ENCODE peak calls at places on chromosomes 5 and 9, in four cellular contexts. A is neural crest cell, I is BJ, O is cardiac muscle cell. J is an unnamed sample.

GRCh38 chr9:72441296-72442211 is 76.5 kb upstream of the ZFAND5 start:
- DNase-seq in A (no peak), I (no peak), O (no peak), J (no peak)

GRCh38 chr9:114559830-114560520 is 27.6 kb upstream of the ATP6V1G1 start:
- DNase-seq in A (no peak), I (no peak), O (no peak), J (peak; percentile 20)

GRCh38 chr9:116646661-116647514 is 40.2 kb upstream of the TRIM32 start:
- DNase-seq in A (no peak), I (no peak), O (peak; percentile 79), J (no peak)

GRCh38 chr9:15160673-15161072 is 146.3 kb downstream of the TTC39B start:
- DNase-seq in A (no peak), I (no peak), O (no peak), J (no peak)

GRCh38 chr9:22147818-22148573 is 138.9 kb upstream of the CDKN2B start:
- DNase-seq in A (no peak), I (no peak), O (peak; percentile 91), J (no peak)

GRCh38 chr5:20213803-20214202 is 225.8 kb upstream of the CDH18 start:
- DNase-seq in A (no peak), I (no peak), O (no peak), J (no peak)

GRCh38 chr9:84851935-84852585 is 182.5 kb downstream of the NTRK2 start:
- DNase-seq in A (no peak), I (peak; percentile 39), O (peak; percentile 94), J (no peak)

GRCh38 chr5:32233696-32234447 is 59.8 kb upstream of the GOLPH3 start:
- DNase-seq in A (no peak), I (no peak), O (peak; percentile 76), J (no peak)

GRCh38 chr5:96297290-96297689 is 135.8 kb downstream of the PCSK1 start:
- DNase-seq in A (no peak), I (peak; percentile 85), O (peak; percentile 81), J (no peak)

GRCh38 chr5:143108498-143109128 is 294.9 kb downstream of the NR3C1 start:
- DNase-seq in A (no peak), I (no peak), O (no peak), J (no peak)

GRCh38 chr5:76602094-76602726 is 21.0 kb downstream of the F2RL2 start:
- DNase-seq in A (no peak), I (no peak), O (peak; percentile 53), J (no peak)

GRCh38 chr5:151214614-151215545 is 9.0 kb downstream of the CCDC69 start:
- DNase-seq in A (no peak), I (no peak), O (peak; percentile 46), J (no peak)

GRCh38 chr9:78574354-78575036 is 277.6 kb downstream of the PSAT1 start:
- DNase-seq in A (no peak), I (no peak), O (no peak), J (no peak)

GRCh38 chr9:131734165-131734610 is 5.7 kb downstream of the RAPGEF1 start:
- DNase-seq in A (no peak), I (no peak), O (peak; percentile 51), J (no peak)

GRCh38 chr9:104835163-104835562 is 71.2 kb downstream of the NIPSNAP3B start:
- DNase-seq in A (no peak), I (no peak), O (no peak), J (no peak)

GRCh38 chr9:9855503-9856078 is 757.2 kb downstream of the PTPRD start:
- DNase-seq in A (no peak), I (no peak), O (no peak), J (no peak)

GRCh38 chr5:89337-90286 is 2.4 kb upstream of the PLEKHG4B start:
- DNase-seq in A (no peak), I (no peak), O (no peak), J (no peak)

GRCh38 chr9:98778711-98779530 is 17.4 kb downstream of the ANKS6 start:
- DNase-seq in A (no peak), I (no peak), O (no peak), J (no peak)

GRCh38 chr9:121289554-121290370 is 21.8 kb downstream of the GSN start:
- DNase-seq in A (no peak), I (no peak), O (peak; percentile 29), J (no peak)

GRCh38 chr9:71490810-71491209 is 277.5 kb downstream of the CEMIP2 start:
- DNase-seq in A (no peak), I (no peak), O (no peak), J (no peak)

GRCh38 chr9:113417370-113417769 is 6.8 kb downstream of the C9orf43 start:
- DNase-seq in A (no peak), I (no peak), O (no peak), J (no peak)

GRCh38 chr9:131984564-131984963 is 95.1 kb downstream of the MED27 start:
- DNase-seq in A (no peak), I (no peak), O (no peak), J (no peak)

GRCh38 chr9:99962685-99963261 is 56.3 kb downstream of the STX17 start:
- DNase-seq in A (no peak), I (no peak), O (peak; percentile 2), J (no peak)

GRCh38 chr5:178312900-178313299 is 80.3 kb upstream of the PHYKPL start:
- DNase-seq in A (no peak), I (no peak), O (peak; percentile 30), J (no peak)

GRCh38 chr9:121326130-121326838 is 43.8 kb downstream of the STOM start:
- DNase-seq in A (no peak), I (peak; percentile 30), O (peak; percentile 87), J (no peak)

GRCh38 chr5:68193481-68194036 is 22.0 kb upstream of the PIK3R1 start:
- DNase-seq in A (no peak), I (no peak), O (peak; percentile 33), J (no peak)

GRCh38 chr9:16367605-16368424 is 502.7 kb downstream of the BNC2 start:
- DNase-seq in A (no peak), I (peak; percentile 53), O (no peak), J (no peak)

GRCh38 chr5:125154321-125154811 is 407.9 kb upstream of the ZNF608 start:
- DNase-seq in A (no peak), I (peak; percentile 55), O (peak; percentile 14), J (no peak)

GRCh38 chr9:81687521-81688261 is 1.7 kb downstream of the TLE1 start:
- DNase-seq in A (peak; percentile 48), I (no peak), O (peak; percentile 33), J (peak; percentile 63)

GRCh38 chr5:11909471-11909870 is 5.2 kb upstream of the CTNND2 start:
- DNase-seq in A (no peak), I (no peak), O (no peak), J (no peak)

GRCh38 chr5:73230264-73231244 is 57.6 kb downstream of the TMEM174 start:
- DNase-seq in A (no peak), I (no peak), O (no peak), J (peak; percentile 67)

GRCh38 chr5:135891804-135892203 is 3.8 kb downstream of the IL9 start:
- DNase-seq in A (peak; percentile 18), I (no peak), O (no peak), J (peak; percentile 51)
- TF ChIP-seq CTCF in A (peak; percentile 46), I (no peak), O (peak; percentile 24), J (peak; percentile 63)

DNA sequence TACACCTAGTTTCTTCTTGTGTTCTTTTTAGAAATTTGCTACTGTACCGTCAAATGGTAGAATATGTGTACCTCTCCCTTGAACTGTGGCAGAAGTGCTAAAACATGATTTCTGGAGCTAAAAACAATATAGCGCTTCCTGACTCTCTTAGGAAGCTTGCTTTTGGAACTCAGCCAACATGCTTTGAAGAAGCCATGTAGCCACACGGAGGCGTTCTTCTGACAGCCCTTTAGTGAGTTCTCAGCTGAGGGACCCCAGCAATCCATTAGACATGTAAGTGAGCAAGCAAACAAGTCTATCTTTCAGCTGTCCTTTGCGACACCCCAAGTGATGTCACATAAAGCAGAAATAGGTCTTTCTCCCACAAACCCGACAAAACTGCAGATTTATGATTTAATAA is 917.0 kb downstream of the CDH9 start:
- DNase-seq in A (no peak), I (no peak), O (no peak), J (no peak)
- TF ChIP-seq CTCF in A (no peak), I (no peak), O (no peak), J (no peak)

GRCh38 chr9:89592963-89593775 is 11.6 kb upstream of the GADD45G start:
- DNase-seq in A (peak; percentile 32), I (no peak), O (peak; percentile 54), J (peak; percentile 57)
- TF ChIP-seq CTCF in A (peak; percentile 42), I (peak; percentile 42), O (peak; percentile 33), J (peak; percentile 18)

GRCh38 chr9:93207326-93207814 is 23.4 kb downstream of the WNK2 start:
- DNase-seq in A (no peak), I (peak; percentile 32), O (peak; percentile 67), J (no peak)
- TF ChIP-seq CTCF in A (no peak), I (peak; percentile 11), O (no peak), J (no peak)

GRCh38 chr9:19371942-19372341 is 8.1 kb downstream of the RPS6 start:
- DNase-seq in A (no peak), I (no peak), O (no peak), J (no peak)
- TF ChIP-seq CTCF in A (peak; percentile 30), I (no peak), O (no peak), J (no peak)

GRCh38 chr9:97475079-97475478 is 26.4 kb upstream of the TMOD1 start:
- DNase-seq in A (no peak), I (peak; percentile 23), O (no peak), J (no peak)

GRCh38 chr9:97474373-97474925 is 27.0 kb upstream of the TMOD1 start:
- DNase-seq in A (no peak), I (no peak), O (no peak), J (no peak)

GRCh38 chr9:97473717-97474116 is 27.7 kb upstream of the TMOD1 start:
- DNase-seq in A (no peak), I (no peak), O (no peak), J (no peak)

GRCh38 chr9:97468658-97469448 is 32.6 kb upstream of the TMOD1 start:
- DNase-seq in A (peak; percentile 59), I (no peak), O (peak; percentile 81), J (peak; percentile 71)

DNA sequence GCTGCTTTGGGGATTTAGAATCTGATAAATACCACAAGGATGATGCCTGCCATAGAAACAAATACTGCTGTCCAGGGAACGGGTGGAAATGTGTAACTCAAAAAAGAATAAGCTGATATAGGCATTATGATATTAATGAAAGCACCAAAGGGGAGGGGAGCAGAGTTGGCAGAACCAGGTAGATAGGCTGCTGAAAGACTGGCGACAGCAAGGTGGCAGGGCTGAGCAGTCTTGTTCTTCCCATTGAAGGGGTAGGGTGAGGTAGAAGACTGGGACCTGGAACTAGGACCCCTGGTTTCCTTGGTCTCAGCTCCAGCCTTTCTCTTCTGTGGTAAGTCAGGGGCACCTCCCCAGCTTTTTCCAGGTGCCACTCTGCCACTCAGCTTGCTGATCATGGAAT is 31.4 kb upstream of the TMOD1 start:
- DNase-seq in A (no peak), I (no peak), O (no peak), J (peak; percentile 8)
- TF ChIP-seq CTCF in A (no peak), I (peak; percentile 17), O (peak; percentile 9), J (peak; percentile 6)

J was measured in nephron progenitor cell.